ENCODE peak calls at places on chromosome 19, in six cellular contexts. E, F, M, C, W and K are unnamed samples.
A peak's percentile ranks its signal among the peaks of the same experiment; 100 is the strongest.

GRCh38 chr19:2850256-2850925 is 9.1 kb downstream of the ZNF555 start:
- DNase-seq in E (no peak), F (no peak), M (no peak), C (no peak), W (no peak), K (no peak)

GRCh38 chr19:7575426-7576040 is 20.1 kb upstream of the CAMSAP3 start:
- DNase-seq in E (no peak), F (no peak), M (no peak), C (no peak), W (no peak), K (no peak)

GRCh38 chr19:6322284-6322683 is 11.1 kb downstream of the ACER1 start:
- DNase-seq in E (no peak), F (no peak), M (no peak), C (no peak), W (no peak), K (no peak)

GRCh38 chr19:18373892-18374629 is 11.9 kb upstream of the GDF15 start:
- DNase-seq in E (peak; percentile 82), F (peak; percentile 97), M (peak; percentile 92), C (peak; percentile 97), W (peak; percentile 89), K (peak; percentile 96)

GRCh38 chr19:1811942-1812425 is at the start of gene ATP8B3:
- DNase-seq in E (no peak), F (no peak), M (no peak), C (no peak), W (peak; percentile 87), K (no peak)

GRCh38 chr19:42273407-42274064 is 4.5 kb downstream of the CIC start:
- DNase-seq in E (no peak), F (peak; percentile 33), M (no peak), C (no peak), W (peak; percentile 72), K (peak; percentile 68)

GRCh38 chr19:58096884-58097283 is 1.1 kb downstream of the ZSCAN18 start:
- DNase-seq in E (no peak), F (no peak), M (no peak), C (no peak), W (no peak), K (no peak)

GRCh38 chr19:8148410-8149231 is 771 bp downstream of the FBN3 start:
- DNase-seq in E (peak; percentile 57), F (no peak), M (no peak), C (peak; percentile 19), W (peak; percentile 73), K (no peak)

GRCh38 chr19:4624733-4625362 is 14.5 kb upstream of the TNFAIP8L1 start:
- DNase-seq in E (no peak), F (no peak), M (no peak), C (no peak), W (no peak), K (no peak)

GRCh38 chr19:48006762-48007161 is 12.3 kb downstream of the ELSPBP1 start:
- DNase-seq in E (no peak), F (no peak), M (no peak), C (no peak), W (no peak), K (no peak)

GRCh38 chr19:677201-677600 is 1.0 kb downstream of the FSTL3 start:
- DNase-seq in E (no peak), F (peak; percentile 76), M (peak; percentile 81), C (peak; percentile 95), W (peak; percentile 87), K (peak; percentile 91)

GRCh38 chr19:46599716-46600392 is 1.3 kb upstream of the CALM3 start:
- DNase-seq in E (no peak), F (no peak), M (peak; percentile 43), C (no peak), W (no peak), K (peak; percentile 51)